ENCODE peak calls at places on chromosomes 11 and 22, in four cellular contexts. F, D, L and C are unnamed samples.

GRCh38 chr22:47422736-47423135 is 660.3 kb downstream of the TBC1D22A start:
- DNase-seq in F (no peak), D (no peak), L (no peak), C (no peak)

GRCh38 chr22:37545703-37546435 is 14.4 kb upstream of the CDC42EP1 start:
- DNase-seq in F (peak; percentile 92), D (peak; percentile 98), L (peak; percentile 98), C (peak; percentile 95)

GRCh38 chr22:42101186-42101585 is 10.6 kb upstream of the NDUFA6 start:
- DNase-seq in F (no peak), D (no peak), L (no peak), C (no peak)

GRCh38 chr11:47392546-47393162 is 14.3 kb upstream of the SPI1 start:
- DNase-seq in F (no peak), D (peak; percentile 71), L (no peak), C (no peak)

GRCh38 chr11:45259607-45260006 is 26.5 kb downstream of the SYT13 start:
- DNase-seq in F (peak; percentile 81), D (no peak), L (no peak), C (no peak)

GRCh38 chr11:23497040-23497439 is 636.8 kb upstream of the CCDC179 start:
- DNase-seq in F (no peak), D (no peak), L (no peak), C (no peak)

GRCh38 chr22:39405346-39406085 is 5.9 kb downstream of the TAB1 start:
- DNase-seq in F (no peak), D (no peak), L (no peak), C (no peak)

GRCh38 chr11:27471067-27471587 is 1.5 kb downstream of the LGR4 start:
- DNase-seq in F (peak; percentile 27), D (no peak), L (peak; percentile 51), C (no peak)

GRCh38 chr11:29119691-29120328 is 897.0 kb downstream of the KCNA4 start:
- DNase-seq in F (no peak), D (no peak), L (no peak), C (no peak)

GRCh38 chr11:93099811-93100210 is 98.0 kb downstream of the SLC36A4 start:
- DNase-seq in F (no peak), D (no peak), L (no peak), C (no peak)

GRCh38 chr11:115238802-115239201 is 265.4 kb downstream of the CADM1 start:
- DNase-seq in F (no peak), D (no peak), L (peak; percentile 38), C (no peak)

GRCh38 chr11:88353835-88354496 is 16.4 kb upstream of the CTSC start:
- DNase-seq in F (no peak), D (no peak), L (no peak), C (no peak)

GRCh38 chr11:37747121-37747520 is 1149.1 kb upstream of the RAG2 start:
- DNase-seq in F (no peak), D (no peak), L (no peak), C (no peak)

GRCh38 chr11:16779436-16779835 is 41.0 kb downstream of the C11orf58 start:
- DNase-seq in F (peak; percentile 64), D (no peak), L (peak; percentile 37), C (no peak)

DNA sequence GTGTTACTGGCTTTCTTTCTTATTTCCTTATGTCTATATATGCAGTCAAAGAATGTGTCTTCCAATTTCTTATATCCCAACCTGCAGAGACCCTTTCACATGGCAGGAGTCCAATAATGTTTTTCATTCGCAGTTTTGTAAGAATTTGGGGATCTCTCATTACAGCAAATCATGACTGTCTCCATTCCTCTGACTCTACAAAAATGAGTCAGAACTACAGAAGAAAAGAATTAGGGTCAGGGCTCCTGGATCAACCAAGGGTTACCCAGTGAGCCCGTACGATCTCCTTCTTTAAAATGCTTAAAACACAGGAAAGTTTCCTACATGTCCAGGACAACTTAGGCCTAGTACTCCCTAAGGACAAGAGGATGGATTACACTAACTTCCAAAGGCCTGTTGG is 42.2 kb downstream of the RPUSD4 start:
- DNase-seq in F (no peak), D (no peak), L (no peak), C (no peak)
- H3K4me1 ChIP-seq in F (peaks cover 3% of the 10 kb centered on the region), D (peaks cover 37% of the 10 kb centered on the region), L (peaks cover 11% of the 10 kb centered on the region), C (no peaks in the 10 kb centered on the region)

DNA sequence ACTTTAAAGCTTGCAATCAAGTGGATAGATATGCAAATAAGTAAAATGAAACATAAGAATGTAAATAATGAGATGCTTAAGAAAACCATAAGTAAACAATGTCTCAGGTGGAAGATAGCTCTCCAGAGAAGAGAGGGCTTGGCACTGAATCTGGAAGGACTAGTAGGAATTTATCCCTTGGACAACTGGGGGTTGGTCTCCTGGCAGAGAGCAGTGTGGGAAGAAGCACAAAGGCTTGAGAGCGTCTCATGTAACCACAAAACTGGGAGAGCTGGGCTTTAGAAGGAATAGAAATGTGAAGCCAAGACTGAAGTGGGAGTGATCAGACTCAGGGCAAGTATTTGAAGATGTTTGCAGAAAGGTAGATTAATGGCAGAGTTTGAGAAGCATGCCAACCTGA is 31.3 kb downstream of the CARD18 start:
- DNase-seq in F (no peak), D (no peak), L (no peak), C (no peak)
- TF ChIP-seq POLR2AphosphoS5 in F (no peak), D (no peak), L (no peak), C (no peak)

GRCh38 chr22:46050916-46051614 is 74.1 kb upstream of the WNT7B start:
- DNase-seq in F (peak; percentile 7), D (peak; percentile 60), L (no peak), C (peak; percentile 14)

GRCh38 chr22:46047841-46048595 is 71.1 kb upstream of the WNT7B start:
- DNase-seq in F (peak; percentile 16), D (peak; percentile 72), L (no peak), C (peak; percentile 53)

GRCh38 chr22:46051646-46052045 is 74.7 kb upstream of the WNT7B start:
- DNase-seq in F (peak; percentile 3), D (peak; percentile 56), L (no peak), C (no peak)

GRCh38 chr22:46050451-46050845 is 73.5 kb upstream of the WNT7B start:
- DNase-seq in F (peak; percentile 6), D (peak; percentile 45), L (no peak), C (no peak)

DNA sequence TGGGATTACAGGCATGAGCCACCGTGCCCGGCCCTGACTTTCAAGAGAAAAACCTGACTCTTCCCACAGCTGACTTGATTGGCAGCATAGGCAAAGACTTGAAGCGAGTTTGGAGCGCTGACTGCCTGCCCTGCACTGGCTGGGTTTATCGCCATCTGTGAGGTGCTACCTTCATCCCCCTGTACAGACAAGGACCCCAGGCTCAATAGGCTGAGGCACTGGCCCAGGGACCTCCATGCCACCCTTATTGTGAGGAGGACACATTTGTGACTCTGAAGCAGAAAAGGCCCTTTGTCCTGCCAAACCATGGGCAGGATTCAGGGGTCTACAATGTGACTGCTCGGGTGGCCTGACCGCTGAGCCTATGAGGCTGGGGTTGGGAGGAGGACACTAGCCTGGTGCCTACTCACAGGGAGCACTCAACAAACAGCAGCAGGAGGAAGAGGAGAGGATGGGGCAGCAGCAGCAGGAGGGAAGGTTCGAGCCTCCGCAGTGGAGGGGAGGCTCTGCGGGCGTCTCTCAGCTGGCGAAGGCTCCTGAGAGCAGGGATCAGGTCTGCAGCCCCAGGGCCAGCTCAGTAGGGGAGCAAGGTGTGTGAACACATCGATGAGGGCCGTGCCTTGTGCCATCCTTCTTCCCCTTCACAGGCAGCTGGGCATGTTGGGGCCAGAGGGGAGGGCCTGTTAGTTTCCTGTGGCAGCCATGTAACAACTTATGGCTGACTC is 72.9 kb upstream of the WNT7B start:
- DNase-seq in F (peak; percentile 6), D (peak; percentile 64), L (no peak), C (peak; percentile 16)
- H3K27ac ChIP-seq in F (peak overlapping the region; percentile 99), D (peak overlapping the region; percentile 100), L (no peak overlapping the region), C (peak overlapping the region; percentile 99)

GRCh38 chr11:96152623-96153022 is 190.4 kb downstream of the MAML2 start:
- DNase-seq in F (no peak), D (no peak), L (no peak), C (no peak)
- H3K4me1 ChIP-seq in F (peaks cover 20% of the 10 kb centered on the region), D (peaks cover 39% of the 10 kb centered on the region), L (peaks cover 48% of the 10 kb centered on the region), C (peaks cover 5% of the 10 kb centered on the region)

GRCh38 chr22:31962392-31963113 is 18.2 kb downstream of the YWHAH start:
- DNase-seq in F (no peak), D (peak; percentile 7), L (no peak), C (no peak)
- TF ChIP-seq POLR2AphosphoS5 in F (no peak), D (no peak), L (no peak), C (no peak)

GRCh38 chr11:44113572-44113971 is 18.1 kb downstream of the EXT2 start:
- DNase-seq in F (no peak), D (no peak), L (no peak), C (no peak)
- H3K27ac ChIP-seq in F (no peak overlapping the region), D (no peak overlapping the region), L (no peak overlapping the region), C (no peak overlapping the region)

GRCh38 chr11:113464416-113464815 is 10.8 kb downstream of the DRD2 start:
- DNase-seq in F (no peak), D (no peak), L (no peak), C (no peak)

GRCh38 chr11:113465786-113466185 is 9.4 kb downstream of the DRD2 start:
- DNase-seq in F (no peak), D (no peak), L (no peak), C (no peak)

GRCh38 chr11:113458189-113458588 is 17.0 kb downstream of the DRD2 start:
- DNase-seq in F (no peak), D (no peak), L (no peak), C (no peak)

GRCh38 chr11:113457784-113458183 is 17.4 kb downstream of the DRD2 start:
- DNase-seq in F (peak; percentile 27), D (no peak), L (peak; percentile 36), C (no peak)

GRCh38 chr11:113462830-113463229 is 12.4 kb downstream of the DRD2 start:
- DNase-seq in F (no peak), D (no peak), L (no peak), C (no peak)
- H3K4me1 ChIP-seq in F (no peaks in the 10 kb centered on the region), D (no peaks in the 10 kb centered on the region), L (peaks cover 5% of the 10 kb centered on the region), C (no peaks in the 10 kb centered on the region)